ENCODE peak calls at places on chromosomes 1 and 21, in four cellular contexts. T is K562, V is HCT116, E is H1. F is an unnamed sample.

GRCh38 chr1:244450597-244451538 is 841 bp downstream of the ADSS2 start:
- DNase-seq in T (peak; percentile 44), E (no peak), V (no peak), F (no peak)

GRCh38 chr1:169235568-169235967 is 129.1 kb downstream of the ATP1B1 start:
- DNase-seq in T (no peak), E (no peak), V (no peak), F (no peak)

GRCh38 chr1:24126023-24126671 is 14.2 kb upstream of the MYOM3 start:
- DNase-seq in E (no peak), V (no peak), T (no peak), F (no peak)

GRCh38 chr1:61221642-61222041 is 139.3 kb downstream of the NFIA start:
- DNase-seq in T (no peak), E (no peak), V (no peak), F (no peak)

GRCh38 chr1:151847867-151848596 is 5.5 kb downstream of the THEM5 start:
- DNase-seq in T (no peak), V (no peak), E (no peak), F (no peak)

GRCh38 chr1:51359860-51360259 is 29.5 kb upstream of the TTC39A start:
- DNase-seq in E (no peak), T (no peak), V (no peak), F (no peak)

GRCh38 chr21:19603011-19603593 is 1199.5 kb upstream of the TMPRSS15 start:
- DNase-seq in T (no peak), E (no peak), V (no peak), F (no peak)

GRCh38 chr1:223084466-223084865 is 58.6 kb downstream of the TLR5 start:
- DNase-seq in V (no peak), T (no peak), E (no peak), F (no peak)

GRCh38 chr1:55216078-55216477 is 914 bp upstream of the USP24 start:
- DNase-seq in T (no peak), V (no peak), E (no peak), F (no peak)

DNA sequence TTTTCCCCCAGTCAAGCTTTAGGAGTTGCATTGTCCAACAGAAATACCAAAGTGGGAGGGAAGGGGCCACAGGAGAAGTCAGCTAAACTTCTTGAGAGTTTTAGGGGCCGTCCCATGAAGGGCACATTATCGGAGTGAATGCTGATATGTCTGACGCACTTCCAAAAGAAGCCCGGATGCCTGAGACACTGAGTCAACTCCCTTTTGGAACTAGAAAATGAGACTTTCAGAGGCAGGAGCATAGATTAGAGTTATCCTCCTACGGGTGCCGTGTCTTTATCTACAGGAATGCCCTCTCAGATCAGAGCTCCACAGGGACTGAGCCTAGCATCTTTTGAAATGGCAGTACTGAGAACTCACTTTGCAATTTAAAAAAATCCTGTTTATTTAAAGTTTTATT is 13.1 kb downstream of the ACTN2 start:
- DNase-seq in E (no peak), T (no peak), V (no peak), F (no peak)
- TF ChIP-seq JUND in E (no peak), T (no peak), V (no peak), F (no peak)

DNA sequence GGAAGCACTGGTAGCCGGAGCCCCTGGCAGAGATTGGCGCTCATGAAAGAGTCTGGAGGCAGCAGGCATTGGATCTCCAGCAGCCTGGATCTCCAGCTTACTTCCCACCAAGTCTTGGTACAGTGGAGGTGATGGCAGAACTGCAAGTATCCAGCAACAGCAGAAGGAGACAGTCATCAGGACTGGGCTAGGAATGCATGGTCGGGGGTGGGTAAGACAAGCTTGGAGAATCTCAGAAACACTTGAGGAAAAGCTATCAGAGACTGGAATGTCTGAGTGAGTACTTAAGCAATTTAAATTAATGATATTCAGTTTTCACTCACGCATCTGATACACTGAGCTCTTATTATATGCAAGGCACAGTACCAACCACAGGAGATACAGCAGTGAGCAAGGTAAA is 9.8 kb downstream of the TMEM35B start:
- DNase-seq in E (no peak), V (no peak), T (no peak), F (no peak)
- TF ChIP-seq JUND in E (no peak), V (no peak), T (no peak), F (no peak)

GRCh38 chr1:233242827-233243483 is 52.6 kb downstream of the PCNX2 start:
- DNase-seq in E (no peak), T (no peak), V (no peak), F (no peak)

GRCh38 chr1:233245191-233245765 is 50.2 kb downstream of the PCNX2 start:
- DNase-seq in T (no peak), V (no peak), E (no peak), F (no peak)

GRCh38 chr1:233241782-233242181 is 53.7 kb downstream of the PCNX2 start:
- DNase-seq in E (no peak), T (no peak), V (no peak), F (no peak)

GRCh38 chr1:233240839-233241682 is 54.5 kb downstream of the PCNX2 start:
- DNase-seq in E (no peak), V (no peak), T (peak; percentile 40), F (peak; percentile 43)

DNA sequence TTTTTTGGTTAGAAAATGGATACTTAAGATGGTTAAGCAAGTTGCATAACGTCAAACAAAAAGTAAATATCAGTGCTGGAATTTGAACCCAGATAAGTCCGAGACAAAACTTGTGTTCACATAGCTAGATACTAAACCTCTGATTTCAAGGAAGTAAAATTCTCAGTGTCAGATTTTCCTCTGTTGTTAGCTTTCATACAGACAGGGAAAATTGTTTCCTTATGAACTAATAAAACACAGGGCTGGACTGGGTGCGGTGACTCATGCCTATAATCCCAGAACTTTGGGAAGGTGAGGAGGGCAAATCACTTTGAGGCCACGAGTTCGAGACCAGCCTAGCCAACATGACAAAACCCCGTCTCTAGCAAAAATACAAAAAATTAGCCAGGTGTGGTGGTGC is 51.3 kb downstream of the PCNX2 start:
- DNase-seq in E (no peak), V (peak; percentile 2), T (no peak), F (no peak)
- TF ChIP-seq JUND in E (no peak), V (peak; percentile 48), T (no peak), F (no peak)

GRCh38 chr1:74964508-74964907 is 169.7 kb upstream of the LHX8 start:
- DNase-seq in V (no peak), T (no peak), E (no peak), F (peak; percentile 2)

GRCh38 chr1:74963120-74963519 is 171.1 kb upstream of the LHX8 start:
- DNase-seq in E (no peak), T (no peak), V (no peak), F (no peak)
- TF ChIP-seq JUND in E (no peak), T (no peak), V (no peak), F (no peak)

DNA sequence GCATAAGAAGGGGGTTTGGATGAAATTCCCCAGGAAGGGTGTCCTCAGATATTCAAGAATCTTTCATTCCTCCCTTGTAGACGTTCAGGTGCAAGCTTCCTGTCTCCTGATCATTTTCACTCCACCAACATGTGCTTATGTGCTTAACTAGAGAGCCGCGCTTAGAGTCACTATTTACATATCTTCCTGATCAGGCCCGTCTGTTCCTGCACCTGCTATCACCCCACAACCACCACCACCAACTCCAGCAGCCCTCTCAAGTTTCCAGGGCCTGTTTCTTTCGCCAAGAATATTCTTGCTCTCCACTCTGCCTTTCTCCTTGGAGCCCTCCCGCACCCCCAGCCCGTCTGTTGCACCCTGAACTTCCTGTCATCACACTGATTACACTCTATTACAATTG is 113.4 kb downstream of the SPSB1 start:
- DNase-seq in E (no peak), V (no peak), T (no peak), F (no peak)
- TF ChIP-seq JUND in E (no peak), V (no peak), T (no peak), F (no peak)

DNA sequence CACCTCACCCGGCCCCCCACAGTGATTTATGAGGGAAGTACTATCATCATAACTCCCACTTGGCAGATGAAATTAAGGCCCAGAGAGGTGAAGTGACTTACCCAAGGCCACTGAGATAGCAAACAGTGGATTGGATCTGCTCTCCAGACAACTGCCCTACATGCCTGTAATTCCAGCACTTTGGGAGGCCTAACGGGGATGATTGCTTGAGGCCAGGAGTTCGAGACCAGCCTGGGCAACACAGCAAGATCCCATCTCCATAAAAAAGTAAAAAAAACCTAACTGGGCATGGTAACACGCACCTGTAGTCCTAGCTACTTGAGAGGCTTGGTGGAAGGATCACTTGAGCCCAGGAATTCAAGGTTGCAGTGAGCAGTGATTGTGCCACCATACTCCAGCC is 14.2 kb upstream of the RNF19B start:
- DNase-seq in V (no peak), T (no peak), E (no peak), F (no peak)
- TF ChIP-seq JUND in V (no peak), T (no peak), E (no peak), F (no peak)

DNA sequence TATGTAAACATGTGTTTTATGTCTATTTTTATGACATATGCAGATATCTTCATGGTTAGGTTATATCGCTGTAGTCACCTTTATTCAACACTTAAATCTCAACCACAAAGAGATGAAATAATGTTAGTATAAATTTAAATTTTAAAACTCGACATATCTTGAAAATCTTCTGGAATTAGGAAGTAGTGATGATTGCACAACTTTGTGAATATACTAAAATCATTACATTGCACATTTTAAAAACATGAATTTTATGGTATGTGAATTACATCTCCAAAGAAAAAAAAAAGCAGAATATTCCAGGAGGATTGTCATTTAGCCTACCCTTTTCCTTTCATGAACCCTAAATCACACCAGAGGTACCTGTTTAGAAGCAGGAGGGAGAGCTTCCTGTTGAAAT is 39.4 kb upstream of the CACYBP start:
- DNase-seq in E (no peak), V (no peak), T (no peak), F (no peak)
- TF ChIP-seq JUND in E (no peak), V (no peak), T (no peak), F (no peak)

GRCh38 chr1:35574655-35575400 is 1.7 kb downstream of the TFAP2E start:
- DNase-seq in E (no peak), T (no peak), V (no peak), F (peak; percentile 73)

GRCh38 chr1:35572296-35572695 is 818 bp upstream of the TFAP2E start:
- DNase-seq in T (no peak), V (no peak), E (no peak), F (no peak)

GRCh38 chr1:35573776-35574654 is 901 bp downstream of the TFAP2E start:
- DNase-seq in T (no peak), V (no peak), E (no peak), F (no peak)

GRCh38 chr1:35571263-35571662 is 1.9 kb upstream of the TFAP2E start:
- DNase-seq in T (no peak), E (no peak), V (no peak), F (no peak)

GRCh38 chr1:35573198-35573775 is at the start of gene TFAP2E:
- DNase-seq in T (no peak), V (peak; percentile 38), E (no peak), F (peak; percentile 69)
- TF ChIP-seq JUND in T (no peak), V (no peak), E (no peak), F (no peak)

GRCh38 chr1:16244650-16245285 is 7.8 kb upstream of the CPLANE2 start:
- DNase-seq in E (no peak), T (no peak), V (no peak), F (no peak)
- TF ChIP-seq JUND in E (no peak), T (no peak), V (no peak), F (no peak)